ENCODE peak calls at places on chromosomes 13 and 19, in ten cellular contexts. L is small intestine; M is fibroblast of the conjunctiva; B is fibroblast of villous mesenchyme; N is NCI-H1930; O is effector CD4-positive, alpha-beta T cell; T is midbrain; F is T-helper 1 cell; S is neural crest cell; W is stimulated activated CD4-positive, alpha-beta T cell treated with anti-CD3 and anti-CD28 coated beads, Interleukin-4, amount 100 ng/mL, for 1 hour. G is an unnamed sample.
A peak's percentile ranks its signal among the peaks of the same experiment; 100 is the strongest.

GRCh38 chr13:98403076-98403475 is 173.8 kb downstream of the STK24 start:
- DNase-seq in L (no peak), M (no peak), B (no peak), N (no peak), O (no peak), T (no peak), F (no peak), S (no peak), W (no peak), G (no peak)

GRCh38 chr13:76730220-76730619 is 156.0 kb downstream of the KCTD12 start:
- DNase-seq in L (no peak), M (no peak), B (no peak), N (no peak), O (no peak), T (no peak), F (no peak), S (no peak), W (no peak), G (peak; percentile 61)

GRCh38 chr13:46211521-46212351 is at the start of gene LRRC63:
- DNase-seq in L (peak; percentile 56), M (peak; percentile 26), B (peak; percentile 24), N (peak; percentile 78), O (peak; percentile 70), T (peak; percentile 82), F (peak; percentile 81), S (peak; percentile 69), W (peak; percentile 84), G (peak; percentile 13)

GRCh38 chr19:34135401-34135800 is 36.9 kb upstream of the LSM14A start:
- DNase-seq in L (no peak), M (no peak), B (peak; percentile 51), N (no peak), O (no peak), T (no peak), F (no peak), S (no peak), W (no peak), G (no peak)

GRCh38 chr19:41321600-41322270 is 11.8 kb downstream of the CCDC97 start:
- DNase-seq in L (no peak), M (no peak), B (peak; percentile 87), N (no peak), O (no peak), T (no peak), F (no peak), S (peak; percentile 63), W (no peak), G (peak; percentile 80)

GRCh38 chr19:40054632-40055031 is 1.4 kb downstream of the ZNF780B start:
- DNase-seq in L (no peak), M (no peak), B (no peak), N (no peak), O (no peak), T (no peak), F (no peak), S (no peak), W (no peak), G (no peak)

GRCh38 chr13:26485288-26485687 is 72.2 kb upstream of the WASF3 start:
- DNase-seq in L (no peak), M (no peak), B (no peak), N (no peak), O (no peak), T (peak; percentile 23), F (no peak), S (no peak), W (no peak), G (no peak)

GRCh38 chr19:8308891-8309291 is 733 bp upstream of the CD320 start:
- DNase-seq in L (no peak), M (no peak), B (no peak), N (no peak), O (no peak), T (no peak), F (no peak), S (no peak), W (no peak), G (no peak)

GRCh38 chr13:20825476-20825875 is 51.7 kb upstream of the EEF1AKMT1 start:
- DNase-seq in L (no peak), M (no peak), B (peak; percentile 54), N (no peak), O (no peak), T (no peak), F (no peak), S (no peak), W (no peak), G (peak; percentile 24)

GRCh38 chr13:85137516-85137915 is 661.7 kb downstream of the SLITRK6 start:
- DNase-seq in L (no peak), M (no peak), B (no peak), N (peak; percentile 34), O (no peak), T (no peak), F (no peak), S (no peak), W (no peak), G (no peak)

GRCh38 chr13:111666377-111666776 is 345.9 kb downstream of the TEX29 start:
- DNase-seq in L (no peak), M (no peak), B (no peak), N (no peak), O (no peak), T (no peak), F (no peak), S (no peak), W (no peak), G (no peak)

GRCh38 chr13:30307194-30307965 is at the start of gene KATNAL1:
- DNase-seq in L (peak; percentile 38), M (no peak), B (peak; percentile 67), N (peak; percentile 91), O (peak; percentile 69), T (peak; percentile 88), F (peak; percentile 74), S (peak; percentile 73), W (peak; percentile 70), G (peak; percentile 66)